ENCODE peak calls at places on chromosomes 4 and X, in four cellular contexts. M is EL, U is activated B cell treated with CpG ODN at 0.5 μM for 24 hours, W is SK-MEL-5. V is an unnamed sample.

GRCh38 chrX:149472620-149473019 is 32.5 kb downstream of the IDS start:
- DNase-seq in W (peak), U (no peak), M (no peak), V (no peak)

GRCh38 chrX:153474718-153475117 is 4.3 kb upstream of the HAUS7 start:
- DNase-seq in U (peak), W (no peak), M (peak), V (peak)

GRCh38 chr4:123555500-123556273 is 159.1 kb downstream of the SPRY1 start:
- DNase-seq in U (no peak), M (peak), W (no peak), V (no peak)

GRCh38 chr4:121765368-121765705 is 373 bp upstream of the SMIM43 start:
- DNase-seq in W (no peak), M (no peak), U (no peak), V (no peak)

GRCh38 chr4:162645381-162645780 is 481.6 kb upstream of the FSTL5 start:
- DNase-seq in W (no peak), U (no peak), M (no peak), V (no peak)

GRCh38 chr4:1208266-1208961 is 36.0 kb upstream of the SPON2 start:
- DNase-seq in U (no peak), W (no peak), M (no peak), V (peak)

GRCh38 chr4:29309050-29309449 is 1411.1 kb upstream of the PCDH7 start:
- DNase-seq in W (no peak), M (peak), U (no peak), V (no peak)

GRCh38 chr4:85747871-85748491 is 273.0 kb downstream of the ARHGAP24 start:
- DNase-seq in M (peak), U (no peak), W (peak), V (peak)

GRCh38 chr4:133600008-133600407 is 450.9 kb downstream of the PCDH10 start:
- DNase-seq in W (no peak), U (no peak), M (no peak), V (no peak)

GRCh38 chr4:139540637-139541036 is 15.4 kb downstream of the SETD7 start:
- DNase-seq in U (no peak), W (no peak), M (no peak), V (no peak)

GRCh38 chr4:8892556-8893226 is 21.1 kb upstream of the HMX1 start:
- DNase-seq in M (no peak), W (no peak), U (no peak), V (no peak)

GRCh38 chr4:87121332-87122065 is 98.9 kb downstream of the KLHL8 start:
- DNase-seq in M (no peak), U (no peak), W (no peak), V (no peak)

GRCh38 chr4:125832161-125832560 is 517.4 kb downstream of the FAT4 start:
- DNase-seq in M (no peak), U (no peak), W (no peak), V (no peak)

GRCh38 chrX:136271300-136271699 is 20.1 kb upstream of the MAP7D3 start:
- DNase-seq in U (no peak), M (no peak), W (no peak), V (no peak)

GRCh38 chr4:178784491-178784890 is 1342.3 kb upstream of the AGA start:
- DNase-seq in M (no peak), W (no peak), U (no peak), V (no peak)

GRCh38 chr4:2691952-2692435 is 64.1 kb downstream of the TNIP2 start:
- DNase-seq in U (no peak), W (no peak), M (no peak), V (no peak)

GRCh38 chrX:40780123-40780522 is 44.8 kb upstream of the MED14 start:
- DNase-seq in U (no peak), W (no peak), M (no peak), V (no peak)

GRCh38 chr4:92270908-92271307 is 32.9 kb upstream of the GRID2 start:
- DNase-seq in U (no peak), M (peak), W (no peak), V (no peak)

GRCh38 chr4:88137112-88137511 is 21.3 kb downstream of the ABCG2 start:
- DNase-seq in M (peak), U (no peak), W (no peak), V (no peak)

GRCh38 chr4:174136013-174136412 is 147.5 kb downstream of the FBXO8 start:
- DNase-seq in U (no peak), M (no peak), W (no peak), V (no peak)

GRCh38 chr4:124635331-124635730 is 77.2 kb downstream of the ANKRD50 start:
- DNase-seq in U (no peak), M (no peak), W (no peak), V (no peak)

GRCh38 chr4:3340703-3341088 is 47.9 kb downstream of the RGS12 start:
- DNase-seq in U (no peak), W (peak), M (no peak), V (peak)

GRCh38 chr4:86816463-86817107 is 32.6 kb downstream of the SLC10A6 start:
- DNase-seq in M (no peak), W (no peak), U (no peak), V (no peak)

GRCh38 chrX:129115104-129115503 is 408.2 kb downstream of the SMARCA1 start:
- DNase-seq in W (peak), M (peak), U (no peak), V (no peak)

GRCh38 chrX:151680805-151681204 is 14.5 kb upstream of the PRRG3 start:
- DNase-seq in U (peak), M (peak), W (peak), V (no peak)

GRCh38 chrX:22043872-22044271 is 11.7 kb downstream of the PHEX start:
- DNase-seq in U (no peak), W (no peak), M (no peak), V (no peak)

GRCh38 chrX:136250191-136251041 is 784 bp downstream of the MAP7D3 start:
- DNase-seq in M (peak), W (peak), U (no peak), V (peak)

GRCh38 chr4:71133491-71133890 is 140.0 kb downstream of the DCK start:
- DNase-seq in U (no peak), W (no peak), M (peak), V (no peak)

GRCh38 chrX:29872831-29873230 is 342.5 kb upstream of the MAGEB2 start:
- DNase-seq in W (peak), U (no peak), M (no peak), V (no peak)

GRCh38 chr4:118680808-118681207 is 4.4 kb upstream of the METTL14 start:
- DNase-seq in W (peak), M (no peak), U (no peak), V (no peak)

GRCh38 chrX:55695227-55696018 is 22.1 kb upstream of the RRAGB start:
- DNase-seq in U (no peak), M (no peak), W (no peak), V (no peak)

GRCh38 chrX:15059488-15059887 is 186.3 kb downstream of the MOSPD2 start:
- DNase-seq in W (peak), M (no peak), U (no peak), V (no peak)

GRCh38 chrX:3184176-3184930 is 143.1 kb downstream of the ARSF start:
- DNase-seq in W (no peak), M (peak), U (no peak), V (no peak)

GRCh38 chrX:124726881-124727280 is 380.5 kb downstream of the SH2D1A start:
- DNase-seq in M (no peak), W (no peak), U (no peak), V (no peak)